ENCODE peak calls at places on chromosomes 1 and 21, in four cellular contexts. K is colonic mucosa; L is osteoblast; Y is CD8-positive, alpha-beta T cell. S is an unnamed sample. For H3K36me3, the result is how much of the 10 kb centered on the place peaks cover.

GRCh38 chr1:39758556-39759435 is 12.4 kb downstream of the OXCT2 start:
- DNase-seq in Y (no peak), L (peak), K (no peak), S (no peak)

GRCh38 chr1:27527857-27528700 is 38.1 kb upstream of the WASF2 start:
- DNase-seq in Y (peak), L (peak), K (peak), S (peak)

GRCh38 chr1:31848381-31848897 is 32.6 kb upstream of the SPOCD1 start:
- DNase-seq in L (no peak), K (no peak), Y (peak), S (no peak)

GRCh38 chr1:157626099-157626498 is 28.2 kb upstream of the FCRL4 start:
- DNase-seq in K (peak), L (no peak), Y (no peak), S (peak)

GRCh38 chr1:109493805-109494539 is at the start of gene CYB561D1:
- DNase-seq in K (peak), Y (peak), L (peak), S (peak)

GRCh38 chr1:241998412-241998921 is 431 bp downstream of the MAP1LC3C start:
- DNase-seq in K (peak), L (peak), Y (peak), S (peak)

GRCh38 chr1:63893976-63894375 is 120.2 kb downstream of the ROR1 start:
- DNase-seq in Y (no peak), K (no peak), L (no peak), S (no peak)

GRCh38 chr1:181726608-181727007 is 243.3 kb downstream of the CACNA1E start:
- DNase-seq in K (no peak), Y (no peak), L (no peak), S (no peak)

GRCh38 chr1:181152892-181153633 is 64.6 kb downstream of the IER5 start:
- DNase-seq in L (peak), Y (no peak), K (peak), S (peak)

GRCh38 chr1:154349121-154349520 is 23.8 kb downstream of the ATP8B2 start:
- DNase-seq in K (no peak), Y (no peak), L (no peak), S (peak)

GRCh38 chr1:9165396-9165795 is 36.5 kb upstream of the GPR157 start:
- DNase-seq in L (no peak), K (no peak), Y (no peak), S (no peak)

GRCh38 chr21:37065561-37066177 is 7.2 kb downstream of the PIGP start:
- DNase-seq in L (no peak), K (no peak), Y (no peak), S (no peak)

GRCh38 chr1:17348593-17349234 is 23.3 kb upstream of the PADI6 start:
- DNase-seq in L (no peak), Y (no peak), K (no peak), S (peak)

GRCh38 chr1:16050328-16050727 is 6.7 kb downstream of the CLCNKB start:
- DNase-seq in L (peak), K (no peak), Y (no peak), S (peak)

GRCh38 chr1:155947741-155948140 is 6.3 kb downstream of the RXFP4 start:
- DNase-seq in K (no peak), L (peak), Y (no peak), S (no peak)

GRCh38 chr1:186834405-186834958 is 5.7 kb downstream of the PLA2G4A start:
- DNase-seq in Y (no peak), L (no peak), K (no peak), S (no peak)

GRCh38 chr1:209220048-209220524 is 363.4 kb upstream of the CAMK1G start:
- DNase-seq in K (no peak), L (peak), Y (no peak), S (no peak)

GRCh38 chr1:35535243-35535642 is 22.0 kb downstream of the KIAA0319L start:
- DNase-seq in K (no peak), L (no peak), Y (no peak), S (no peak)

GRCh38 chr1:172991674-172992400 is 58.9 kb downstream of the TNFSF18 start:
- DNase-seq in Y (no peak), L (no peak), K (no peak), S (no peak)

GRCh38 chr1:183689770-183690204 is 36.7 kb upstream of the APOBEC4 start:
- DNase-seq in L (no peak), K (no peak), Y (no peak), S (no peak)

GRCh38 chr1:25675729-25676476 is 59.3 kb downstream of the MAN1C1 start:
- DNase-seq in L (no peak), K (no peak), Y (peak), S (no peak)

GRCh38 chr1:89995595-89996397 is 886 bp downstream of the ZNF326 start:
- DNase-seq in L (no peak), Y (no peak), K (no peak), S (no peak)

GRCh38 chr1:32426489-32427255 is 32.4 kb upstream of the BSDC1 start:
- DNase-seq in Y (no peak), L (peak), K (peak), S (peak)

GRCh38 chr1:226512076-226512728 is 36.4 kb upstream of the STUM start:
- DNase-seq in K (no peak), L (peak), Y (no peak), S (no peak)

GRCh38 chr1:152596986-152597385 is 3.0 kb upstream of the LCE3C start:
- DNase-seq in Y (no peak), K (no peak), L (no peak), S (no peak)

GRCh38 chr21:45152265-45152746 is 77.9 kb downstream of the ADARB1 start:
- DNase-seq in K (peak), Y (peak), L (no peak), S (peak)

GRCh38 chr1:31745071-31745897 is 18.9 kb downstream of the ADGRB2 start:
- DNase-seq in L (peak), Y (peak), K (peak), S (peak)

GRCh38 chr21:10272216-10272615 is 249.2 kb upstream of the TPTE start:
- DNase-seq in L (no peak), K (no peak), Y (no peak), S (no peak)

GRCh38 chr1:186420923-186421322 is 40.0 kb downstream of the PDC start:
- DNase-seq in L (no peak), Y (no peak), K (no peak), S (no peak)

GRCh38 chr1:201628490-201628889 is 89.6 kb downstream of the NAV1 start:
- DNase-seq in Y (no peak), L (peak), K (peak), S (peak)

GRCh38 chr1:119713538-119714456 is 2.1 kb downstream of the PHGDH start:
- DNase-seq in Y (no peak), K (no peak), L (no peak), S (peak)

GRCh38 chr21:45479691-45480675 is 62.3 kb downstream of the SLC19A1 start:
- DNase-seq in Y (peak), K (no peak), L (no peak), S (no peak)

DNA sequence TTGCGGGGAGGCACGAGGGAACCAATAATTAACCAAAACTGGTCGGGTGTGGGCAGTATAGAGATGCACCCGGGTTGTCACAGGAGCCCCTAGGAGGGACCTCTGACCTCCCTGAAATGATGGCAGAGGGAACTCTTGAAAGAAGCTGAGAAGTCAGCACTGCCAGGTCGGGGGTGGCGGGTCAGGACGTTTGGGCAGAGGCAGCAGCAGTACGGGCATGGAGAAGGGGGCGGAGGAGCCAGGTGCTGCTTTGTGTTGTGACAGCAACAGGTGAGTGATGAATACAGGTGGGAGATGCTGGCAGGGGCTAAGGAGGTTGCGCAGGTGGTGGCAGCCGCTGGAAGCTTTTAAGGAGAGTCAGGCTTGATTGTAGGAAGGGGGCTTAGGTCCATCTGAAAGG is 11.7 kb downstream of the TNFRSF1B start:
- DNase-seq in Y (no peak), L (no peak), K (no peak), S (no peak)
- H3K4me3 ChIP-seq in Y (peak), L (no peak), K (no peak), S (no peak)

GRCh38 chr21:38822754-38823374 is 17.1 kb downstream of the ETS2 start:
- DNase-seq in L (no peak), K (peak), Y (no peak), S (no peak)

GRCh38 chr21:38823737-38824123 is 18.0 kb downstream of the ETS2 start:
- DNase-seq in L (no peak), K (peak), Y (no peak), S (no peak)

GRCh38 chr21:38825901-38826300 is 20.2 kb downstream of the ETS2 start:
- DNase-seq in Y (no peak), K (no peak), L (no peak), S (no peak)

GRCh38 chr21:38824124-38824822 is 18.5 kb downstream of the ETS2 start:
- DNase-seq in L (no peak), Y (no peak), K (peak), S (no peak)

GRCh38 chr21:38825269-38825668 is 19.5 kb downstream of the ETS2 start:
- DNase-seq in K (peak), L (no peak), Y (no peak), S (no peak)
- H3K36me3 ChIP-seq in K (under half), L (under half), Y (under half), S (under half)

GRCh38 chr1:58597076-58597475 is 20.0 kb upstream of the TACSTD2 start:
- DNase-seq in L (no peak), K (no peak), Y (no peak), S (no peak)

GRCh38 chr1:58597991-58598390 is 20.9 kb upstream of the TACSTD2 start:
- DNase-seq in Y (no peak), K (no peak), L (no peak), S (no peak)

GRCh38 chr1:58596631-58597052 is 19.6 kb upstream of the TACSTD2 start:
- DNase-seq in L (no peak), Y (no peak), K (no peak), S (no peak)

GRCh38 chr1:58592521-58593134 is 15.6 kb upstream of the TACSTD2 start:
- DNase-seq in Y (no peak), K (no peak), L (peak), S (no peak)

GRCh38 chr1:58594556-58594955 is 17.5 kb upstream of the TACSTD2 start:
- DNase-seq in K (no peak), L (no peak), Y (no peak), S (no peak)
- H3K4me3 ChIP-seq in K (no peak), L (no peak), Y (no peak), S (no peak)

GRCh38 chr1:29209173-29209572 is 21.6 kb downstream of the MECR start:
- DNase-seq in Y (no peak), K (no peak), L (peak), S (no peak)

GRCh38 chr1:29208462-29208861 is 22.3 kb downstream of the MECR start:
- DNase-seq in L (no peak), Y (no peak), K (no peak), S (no peak)

GRCh38 chr1:29213055-29213454 is 17.7 kb downstream of the MECR start:
- DNase-seq in Y (no peak), L (no peak), K (no peak), S (no peak)

GRCh38 chr1:29210278-29211085 is 20.3 kb downstream of the MECR start:
- DNase-seq in K (no peak), Y (no peak), L (no peak), S (no peak)

DNA sequence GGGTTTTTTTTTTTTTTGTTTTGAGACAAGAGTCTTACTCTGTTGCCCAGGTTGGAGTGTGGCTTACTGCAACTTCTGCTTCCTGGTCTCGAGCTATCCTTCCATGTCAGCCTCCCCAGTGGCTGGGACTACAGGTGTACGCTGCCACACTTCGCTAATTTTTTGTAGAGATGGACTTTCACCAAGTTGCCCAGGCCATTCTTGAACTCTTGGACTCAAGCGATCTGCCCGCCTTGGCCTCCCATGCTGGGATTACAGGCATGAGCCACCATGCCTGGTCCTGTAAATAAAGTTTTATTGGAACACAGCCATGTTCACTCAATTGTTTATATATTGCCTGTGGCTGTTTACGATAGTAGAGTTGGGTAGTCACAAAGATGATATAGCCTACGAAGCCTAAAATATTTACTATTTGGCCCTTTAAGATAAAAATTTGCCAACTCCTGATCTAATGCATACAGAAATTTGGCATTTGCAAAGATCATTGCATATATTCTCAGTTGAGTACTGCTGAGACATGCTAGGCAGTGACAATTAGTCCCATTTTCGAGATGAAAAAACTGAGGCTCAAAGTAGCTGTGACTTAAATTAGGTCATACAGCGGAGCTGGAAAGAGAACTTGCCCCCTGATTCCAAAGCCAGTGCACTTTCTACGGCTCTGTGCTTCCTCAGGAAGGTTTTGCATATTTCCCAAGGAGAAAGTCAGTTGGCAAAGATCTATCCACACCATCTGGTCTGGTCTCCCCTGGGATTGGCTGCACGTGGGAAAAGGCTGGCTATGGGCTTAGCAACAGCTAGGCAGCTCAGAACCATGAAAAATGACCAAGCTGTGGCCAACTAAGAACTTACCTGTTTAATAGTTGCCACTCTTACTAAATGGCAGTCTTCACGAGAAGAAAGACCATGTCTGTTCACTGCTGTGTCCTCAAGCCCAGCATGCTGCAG is 19.4 kb downstream of the MECR start:
- DNase-seq in K (no peak), Y (no peak), L (peak), S (no peak)
- H3K36me3 ChIP-seq in K (under half), Y (under half), L (half or more), S (under half)

GRCh38 chr1:147095691-147096090 is 76.6 kb downstream of the PRKAB2 start:
- DNase-seq in K (no peak), Y (no peak), L (no peak), S (no peak)

GRCh38 chr1:147099192-147099591 is 73.1 kb downstream of the PRKAB2 start:
- DNase-seq in K (no peak), Y (no peak), L (no peak), S (no peak)
- H3K4me3 ChIP-seq in K (no peak), Y (no peak), L (no peak), S (no peak)

DNA sequence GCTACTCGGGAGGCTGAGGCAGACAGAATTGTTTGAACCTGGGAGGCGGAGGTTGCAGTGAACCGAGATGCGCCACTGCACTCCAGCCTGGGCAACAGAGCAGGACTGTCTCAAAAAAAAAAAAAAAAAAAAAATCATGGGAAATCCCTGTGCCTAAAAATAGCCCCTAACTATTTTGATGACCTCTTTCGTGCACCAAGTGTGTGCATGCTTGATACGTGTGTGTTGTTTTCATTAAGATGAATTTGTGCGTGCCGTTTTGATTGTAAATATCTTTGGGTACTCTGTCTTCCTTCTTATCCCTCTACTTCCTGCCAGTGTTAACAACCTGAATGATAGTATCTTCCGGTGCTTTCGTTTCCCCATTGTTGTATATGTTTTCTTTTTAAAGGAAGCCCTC is 9.8 kb downstream of the CACYBP start:
- DNase-seq in K (no peak), L (no peak), Y (no peak), S (no peak)
- H3K36me3 ChIP-seq in K (under half), L (half or more), Y (under half), S (under half)